ENCODE peak calls at places on chromosome 9, in seven cellular contexts. Z is right atrium auricular region, O is activated B cell treated with CpG ODN at 0.5 μM for 24 hours, Y is heart left ventricle, M is upper lobe of right lung, U is thyroid gland, J is endothelial cell. H is an unnamed sample.

GRCh38 chr9:19286634-19287188 is 56.2 kb downstream of the DENND4C start:
- DNase-seq in Z (no peak), O (no peak), Y (no peak), M (no peak), U (no peak), J (no peak), H (no peak)

GRCh38 chr9:121783523-121784507 is 132.4 kb downstream of the DAB2IP start:
- DNase-seq in Z (no peak), O (no peak), Y (peak), M (peak), U (no peak), J (no peak), H (no peak)

GRCh38 chr9:26463841-26464240 is 428.8 kb downstream of the CAAP1 start:
- DNase-seq in Z (no peak), O (no peak), Y (no peak), M (no peak), U (no peak), J (no peak), H (no peak)

GRCh38 chr9:33161011-33161588 is 6.0 kb downstream of the B4GALT1 start:
- DNase-seq in Z (peak), O (peak), Y (peak), M (peak), U (peak), J (no peak), H (peak)

GRCh38 chr9:130183133-130183762 is 11.0 kb downstream of the NCS1 start:
- DNase-seq in Z (no peak), O (no peak), Y (no peak), M (no peak), U (peak), J (no peak), H (no peak)

GRCh38 chr9:130319300-130319699 is 53.7 kb downstream of the HMCN2 start:
- DNase-seq in Z (no peak), O (no peak), Y (no peak), M (no peak), U (no peak), J (no peak), H (no peak)

GRCh38 chr9:72996684-72997314 is 43.9 kb upstream of the ALDH1A1 start:
- DNase-seq in Z (no peak), O (no peak), Y (no peak), M (no peak), U (no peak), J (no peak), H (no peak)

GRCh38 chr9:27888661-27889295 is 315.5 kb upstream of the C9orf72 start:
- DNase-seq in Z (no peak), O (no peak), Y (no peak), M (peak), U (peak), J (peak), H (peak)

GRCh38 chr9:749712-750111 is 91.8 kb upstream of the DMRT1 start:
- DNase-seq in Z (peak), O (no peak), Y (no peak), M (no peak), U (no peak), J (no peak), H (no peak)

GRCh38 chr9:88313364-88314220 is 74.7 kb upstream of the SPIN1 start:
- DNase-seq in Z (no peak), O (no peak), Y (no peak), M (no peak), U (no peak), J (no peak), H (no peak)
- TF ChIP-seq CTCF in Z (no peak), O (no peak), Y (no peak), M (no peak), U (no peak), J (no peak), H (no peak)

GRCh38 chr9:38066907-38067610 is 2.0 kb downstream of the SHB start:
- DNase-seq in Z (no peak), O (peak), Y (peak), M (peak), U (peak), J (peak), H (no peak)
- TF ChIP-seq CTCF in Z (no peak), O (no peak), Y (no peak), M (no peak), U (no peak), J (no peak), H (no peak)

DNA sequence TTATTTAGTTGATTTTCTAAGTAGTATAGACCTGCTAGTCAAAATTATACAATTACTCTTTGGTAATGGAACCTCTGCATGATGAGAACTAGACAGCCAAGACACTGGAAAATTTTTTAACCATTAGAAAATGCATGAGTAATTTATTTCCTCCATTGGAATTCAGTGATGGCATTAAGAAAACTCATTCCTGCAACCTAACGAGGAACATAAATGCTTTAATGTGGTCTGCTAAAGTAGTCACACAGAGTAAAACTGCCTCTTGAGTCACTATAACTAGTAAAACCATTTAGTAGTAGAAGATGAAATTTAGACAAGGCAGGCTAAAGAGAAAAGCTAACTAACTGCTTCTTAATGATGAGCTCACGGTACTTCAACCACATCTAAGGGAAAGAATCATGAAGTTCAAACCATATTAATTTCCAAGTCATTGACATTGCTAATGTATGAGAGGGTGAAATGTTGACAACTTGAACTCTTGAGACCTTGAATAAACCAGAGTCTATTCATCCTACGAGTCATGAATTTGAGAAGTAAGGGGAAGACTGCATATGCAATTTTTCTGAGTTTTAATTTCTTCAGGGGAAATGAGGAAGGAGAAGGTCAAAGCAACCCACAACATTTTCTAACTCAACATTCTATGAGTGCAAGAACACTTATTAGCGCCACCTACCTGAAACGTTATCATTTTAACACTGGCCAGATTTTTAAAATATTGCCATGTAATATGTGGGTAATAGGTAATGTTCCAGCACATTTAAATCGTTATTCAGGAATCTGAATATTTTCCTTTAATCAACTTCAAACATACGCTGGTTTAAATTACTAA is 74.4 kb downstream of the GLIS3 start:
- DNase-seq in Z (no peak), O (no peak), Y (no peak), M (no peak), U (no peak), J (no peak), H (no peak)
- TF ChIP-seq CTCF in Z (no peak), O (no peak), Y (no peak), M (no peak), U (no peak), J (no peak), H (no peak)

GRCh38 chr9:14674630-14675029 is 18.6 kb downstream of the ZDHHC21 start:
- DNase-seq in Z (no peak), O (no peak), Y (no peak), M (no peak), U (no peak), J (no peak), H (no peak)
- TF ChIP-seq CTCF in Z (no peak), O (no peak), Y (no peak), M (no peak), U (no peak), J (no peak), H (no peak)

GRCh38 chr9:137211532-137211931 is 6.0 kb downstream of the NDOR1 start:
- DNase-seq in Z (no peak), O (no peak), Y (no peak), M (no peak), U (no peak), J (no peak), H (no peak)

GRCh38 chr9:137213160-137214060 is 7.9 kb downstream of the NDOR1 start:
- DNase-seq in Z (no peak), O (no peak), Y (no peak), M (no peak), U (no peak), J (no peak), H (no peak)

GRCh38 chr9:137215196-137215986 is 6.6 kb downstream of the RNF208 start:
- DNase-seq in Z (no peak), O (no peak), Y (no peak), M (no peak), U (no peak), J (no peak), H (no peak)

GRCh38 chr9:137214620-137215019 is 7.4 kb downstream of the RNF208 start:
- DNase-seq in Z (no peak), O (no peak), Y (no peak), M (no peak), U (no peak), J (no peak), H (no peak)

DNA sequence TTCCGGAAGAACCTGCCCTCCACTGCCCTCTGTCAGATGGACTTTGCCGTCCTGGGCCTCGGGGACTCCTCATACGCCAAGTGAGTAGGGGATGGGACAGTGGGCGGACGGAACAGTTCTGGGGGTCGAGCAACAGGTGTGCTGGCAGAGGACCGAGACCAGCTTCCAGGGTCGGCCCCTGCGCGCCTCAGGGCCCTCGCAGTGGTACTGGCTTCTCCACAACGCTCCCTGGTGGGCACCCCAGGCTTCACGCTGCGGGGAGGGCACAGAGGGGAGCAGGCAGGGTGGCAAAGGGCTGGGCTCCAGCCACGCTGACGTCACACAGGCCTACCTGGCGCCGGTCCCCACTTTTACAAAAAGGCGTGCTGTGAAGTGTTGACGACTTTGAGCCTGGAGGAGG is 7.0 kb downstream of the NDOR1 start:
- DNase-seq in Z (no peak), O (no peak), Y (no peak), M (no peak), U (no peak), J (no peak), H (no peak)
- TF ChIP-seq CTCF in Z (no peak), O (no peak), Y (no peak), M (no peak), U (no peak), J (no peak), H (no peak)

GRCh38 chr9:127887792-127888191 is 10.3 kb upstream of the AK1 start:
- DNase-seq in Z (no peak), O (no peak), Y (no peak), M (no peak), U (peak), J (peak), H (no peak)
- TF ChIP-seq CTCF in Z (no peak), O (no peak), Y (no peak), M (no peak), U (no peak), J (peak), H (peak)

DNA sequence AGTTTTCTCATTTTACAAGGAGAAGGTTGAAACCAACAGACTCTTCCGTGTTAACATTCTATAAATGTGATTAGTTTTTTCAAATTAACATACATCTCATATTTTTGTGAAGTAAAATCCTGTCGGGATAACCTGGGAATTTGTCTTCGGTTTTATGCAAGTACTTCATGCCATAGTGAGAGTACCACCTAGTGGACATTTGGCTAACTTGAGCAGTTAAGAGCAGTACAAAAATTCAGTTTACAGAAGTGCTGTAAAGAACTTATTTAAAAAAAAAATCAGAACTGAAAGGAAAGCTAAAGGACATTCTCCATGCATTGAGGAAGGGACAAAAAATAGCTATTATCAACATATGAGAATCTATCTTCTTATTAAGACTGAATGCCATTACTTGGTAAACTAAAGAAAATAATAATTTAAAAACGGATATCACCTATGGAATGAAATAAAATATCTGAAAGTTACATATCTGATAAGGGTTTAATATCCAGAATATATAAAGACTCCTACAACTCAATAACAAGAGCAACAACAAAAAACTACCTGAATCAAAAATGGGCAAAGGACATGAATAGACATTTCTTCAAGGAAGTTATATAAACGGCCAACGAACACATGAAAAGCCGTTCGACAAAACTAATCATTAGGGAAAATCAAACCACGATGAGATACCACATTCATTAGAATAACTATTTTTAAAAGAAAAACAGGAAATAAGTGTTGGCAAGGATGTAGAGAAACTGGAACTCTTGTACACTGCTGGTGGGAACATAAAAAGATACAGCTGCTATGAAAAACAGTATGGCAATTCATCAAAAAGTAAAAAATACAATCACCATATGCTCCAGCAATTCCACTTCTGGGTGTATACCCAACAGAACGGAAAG is 117.0 kb upstream of the GNA14 start:
- DNase-seq in Z (no peak), O (no peak), Y (no peak), M (no peak), U (no peak), J (no peak), H (no peak)
- TF ChIP-seq CTCF in Z (no peak), O (no peak), Y (peak), M (peak), U (no peak), J (peak), H (peak)

DNA sequence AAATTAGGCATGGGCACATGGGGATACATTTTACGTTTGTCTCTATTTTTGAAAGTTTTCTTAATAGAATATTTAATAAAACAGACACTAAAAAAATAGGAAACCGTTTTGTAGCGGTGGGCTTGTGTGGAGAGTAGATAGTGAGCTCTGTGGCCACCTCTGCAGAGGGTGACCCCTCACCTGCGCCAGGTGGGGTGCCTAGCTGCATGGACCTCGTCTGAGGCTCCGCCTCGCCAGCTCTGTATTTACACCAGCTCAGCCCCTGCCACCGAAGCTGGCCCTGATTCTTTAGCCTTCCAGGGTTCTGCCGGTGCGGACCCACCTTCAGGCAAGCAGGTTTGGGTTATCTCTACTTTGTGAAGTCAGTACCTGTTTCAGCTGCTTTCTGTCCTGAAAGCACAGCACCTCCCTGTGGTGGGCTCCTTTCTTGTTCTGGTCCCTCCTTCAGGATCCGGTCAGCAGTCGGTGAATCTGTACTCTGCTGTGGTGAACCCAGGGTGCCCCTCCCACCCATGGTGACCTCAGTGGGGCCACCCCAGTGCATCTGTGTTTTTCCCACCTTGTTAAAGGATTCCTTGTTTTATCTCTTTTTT is 105.2 kb upstream of the CACNA1B start:
- DNase-seq in Z (no peak), O (no peak), Y (no peak), M (no peak), U (no peak), J (peak), H (no peak)
- TF ChIP-seq CTCF in Z (no peak), O (no peak), Y (no peak), M (no peak), U (no peak), J (no peak), H (no peak)